ENCODE peak calls at places on chromosomes 13 and 19, in six cellular contexts. Y, Z, X, U, D and P are unnamed samples.

GRCh38 chr19:48573163-48573505 is 21.2 kb downstream of the SULT2B1 start:
- DNase-seq in Y (no peak), Z (no peak), X (no peak), U (no peak), D (no peak), P (no peak)

GRCh38 chr19:55252760-55253159 is 6.1 kb downstream of the PPP6R1 start:
- DNase-seq in Y (no peak), Z (no peak), X (no peak), U (no peak), D (no peak), P (no peak)

GRCh38 chr13:46041335-46041934 is 11.1 kb downstream of the ZC3H13 start:
- DNase-seq in Y (peak), Z (no peak), X (no peak), U (no peak), D (no peak), P (no peak)

GRCh38 chr13:67299072-67299635 is 69.0 kb upstream of the PCDH9 start:
- DNase-seq in Y (peak), Z (no peak), X (no peak), U (no peak), D (no peak), P (no peak)

GRCh38 chr19:36986601-36987000 is 70.5 kb downstream of the ZNF568 start:
- DNase-seq in Y (no peak), Z (no peak), X (no peak), U (no peak), D (no peak), P (no peak)

GRCh38 chr13:28181413-28181812 is 43.1 kb downstream of the PAN3 start:
- DNase-seq in Y (peak), Z (no peak), X (no peak), U (no peak), D (no peak), P (no peak)

GRCh38 chr19:35395762-35396199 is 24.9 kb downstream of the GPR42 start:
- DNase-seq in Y (no peak), Z (no peak), X (no peak), U (peak), D (no peak), P (no peak)

GRCh38 chr19:50551034-50551712 is 17.1 kb downstream of the LRRC4B start:
- DNase-seq in Y (no peak), Z (no peak), X (no peak), U (no peak), D (no peak), P (no peak)

GRCh38 chr19:6273701-6274601 is 5.8 kb downstream of the MLLT1 start:
- DNase-seq in Y (peak), Z (no peak), X (no peak), U (peak), D (peak), P (peak)

GRCh38 chr13:42981317-42981716 is 10.7 kb downstream of the EPSTI1 start:
- DNase-seq in Y (peak), Z (no peak), X (no peak), U (no peak), D (no peak), P (no peak)

GRCh38 chr13:71866173-71867091 is 572 bp downstream of the DACH1 start:
- DNase-seq in Y (peak), Z (no peak), X (peak), U (peak), D (peak), P (no peak)

GRCh38 chr13:111062305-111062704 is 52.8 kb upstream of the ARHGEF7 start:
- DNase-seq in Y (no peak), Z (no peak), X (no peak), U (no peak), D (no peak), P (no peak)

GRCh38 chr13:111065698-111066097 is 49.4 kb upstream of the ARHGEF7 start:
- DNase-seq in Y (no peak), Z (no peak), X (no peak), U (no peak), D (no peak), P (no peak)

GRCh38 chr13:111064661-111065060 is 50.4 kb upstream of the ARHGEF7 start:
- DNase-seq in Y (no peak), Z (no peak), X (no peak), U (no peak), D (no peak), P (no peak)

GRCh38 chr13:111068009-111068350 is 47.1 kb upstream of the ARHGEF7 start:
- DNase-seq in Y (no peak), Z (no peak), X (no peak), U (no peak), D (no peak), P (no peak)

GRCh38 chr13:111066544-111066943 is 48.6 kb upstream of the ARHGEF7 start:
- DNase-seq in Y (no peak), Z (no peak), X (no peak), U (no peak), D (no peak), P (no peak)
- H3K4me3 ChIP-seq in Y (no peak), Z (no peak), X (no peak), U (no peak), D (no peak), P (no peak)

GRCh38 chr13:113968463-113969310 is 5.2 kb downstream of the C13orf46 start:
- DNase-seq in Y (no peak), Z (no peak), X (no peak), U (peak), D (no peak), P (no peak)
- TF ChIP-seq CTCF in Y (no peak), Z (no peak), X (peak), U (no peak), D (no peak), P (no peak)

GRCh38 chr19:33292595-33293254 is 9.6 kb downstream of the CEBPA start:
- DNase-seq in Y (no peak), Z (no peak), X (no peak), U (peak), D (no peak), P (no peak)
- H3K27ac ChIP-seq in Y (no peak), Z (no peak), X (no peak), U (peak), D (no peak), P (peak)

GRCh38 chr19:3803986-3804385 is 17.8 kb upstream of the MATK start:
- DNase-seq in Y (no peak), Z (no peak), X (no peak), U (no peak), D (no peak), P (no peak)

GRCh38 chr19:3803114-3803888 is 17.1 kb upstream of the MATK start:
- DNase-seq in Y (no peak), Z (no peak), X (no peak), U (no peak), D (no peak), P (no peak)

GRCh38 chr19:3804429-3804828 is 18.2 kb upstream of the MATK start:
- DNase-seq in Y (no peak), Z (no peak), X (no peak), U (no peak), D (no peak), P (no peak)

GRCh38 chr19:3798137-3798536 is 12.0 kb upstream of the MATK start:
- DNase-seq in Y (no peak), Z (peak), X (no peak), U (no peak), D (no peak), P (no peak)

GRCh38 chr19:3801412-3802096 is 15.4 kb upstream of the MATK start:
- DNase-seq in Y (peak), Z (peak), X (no peak), U (peak), D (no peak), P (no peak)
- H3K4me3 ChIP-seq in Y (no peak), Z (peak), X (no peak), U (no peak), D (no peak), P (peak)